ENCODE peak calls at places on chromosomes 12 and 14, in ten cellular contexts. One of them, this sample, is unnamed.

GRCh38 chr12:68259318-68259940 is 6.0 kb upstream of the IL22 start:
- ATAC-seq in CD8-positive, alpha-beta T cell: peak; percentile 29
- ATAC-seq in memory B cell: no peak
- ATAC-seq in upper lobe of left lung: no peak
- ATAC-seq in T-cell: no peak
- ATAC-seq in K562: no peak
- ATAC-seq in PC-3: peak; percentile 96
- ATAC-seq in left cardiac atrium: peak; percentile 78
- ATAC-seq in foreskin keratinocyte: peak; percentile 99
- ATAC-seq in RWPE2: peak; percentile 98
- ATAC-seq in this sample: peak; percentile 95

GRCh38 chr12:130029151-130029550 is 125.3 kb upstream of the TMEM132D start:
- ATAC-seq in RWPE2: no peak
- ATAC-seq in left cardiac atrium: no peak
- ATAC-seq in CD8-positive, alpha-beta T cell: no peak
- ATAC-seq in T-cell: no peak
- ATAC-seq in K562: no peak
- ATAC-seq in upper lobe of left lung: no peak
- ATAC-seq in PC-3: no peak
- ATAC-seq in foreskin keratinocyte: no peak
- ATAC-seq in memory B cell: no peak
- ATAC-seq in this sample: no peak

GRCh38 chr12:52543985-52544888 is 8.7 kb downstream of the KRT71 start:
- ATAC-seq in T-cell: no peak
- ATAC-seq in K562: peak; percentile 76
- ATAC-seq in PC-3: no peak
- ATAC-seq in memory B cell: no peak
- ATAC-seq in left cardiac atrium: peak; percentile 68
- ATAC-seq in RWPE2: no peak
- ATAC-seq in foreskin keratinocyte: peak; percentile 61
- ATAC-seq in upper lobe of left lung: no peak
- ATAC-seq in CD8-positive, alpha-beta T cell: no peak
- ATAC-seq in this sample: peak; percentile 58

GRCh38 chr12:72738811-72739210 is 466.6 kb downstream of the TRHDE start:
- ATAC-seq in K562: no peak
- ATAC-seq in RWPE2: no peak
- ATAC-seq in T-cell: no peak
- ATAC-seq in memory B cell: no peak
- ATAC-seq in foreskin keratinocyte: no peak
- ATAC-seq in left cardiac atrium: peak; percentile 31
- ATAC-seq in CD8-positive, alpha-beta T cell: no peak
- ATAC-seq in upper lobe of left lung: peak; percentile 34
- ATAC-seq in PC-3: no peak
- ATAC-seq in this sample: no peak

GRCh38 chr12:4282103-4282891 is 8.7 kb downstream of the CCND2 start:
- ATAC-seq in left cardiac atrium: no peak
- ATAC-seq in upper lobe of left lung: no peak
- ATAC-seq in foreskin keratinocyte: no peak
- ATAC-seq in memory B cell: no peak
- ATAC-seq in T-cell: no peak
- ATAC-seq in K562: no peak
- ATAC-seq in CD8-positive, alpha-beta T cell: no peak
- ATAC-seq in PC-3: no peak
- ATAC-seq in RWPE2: no peak
- ATAC-seq in this sample: no peak

GRCh38 chr14:36656769-36657408 is 4.8 kb upstream of the PAX9 start:
- ATAC-seq in upper lobe of left lung: no peak
- ATAC-seq in T-cell: no peak
- ATAC-seq in foreskin keratinocyte: no peak
- ATAC-seq in CD8-positive, alpha-beta T cell: no peak
- ATAC-seq in memory B cell: no peak
- ATAC-seq in K562: no peak
- ATAC-seq in left cardiac atrium: no peak
- ATAC-seq in RWPE2: no peak
- ATAC-seq in PC-3: no peak
- ATAC-seq in this sample: no peak

GRCh38 chr14:28375295-28375694 is 391.3 kb upstream of the FOXG1 start:
- ATAC-seq in foreskin keratinocyte: peak; percentile 67
- ATAC-seq in PC-3: peak; percentile 59
- ATAC-seq in CD8-positive, alpha-beta T cell: no peak
- ATAC-seq in RWPE2: peak; percentile 44
- ATAC-seq in upper lobe of left lung: no peak
- ATAC-seq in K562: no peak
- ATAC-seq in memory B cell: no peak
- ATAC-seq in T-cell: no peak
- ATAC-seq in left cardiac atrium: no peak
- ATAC-seq in this sample: no peak

GRCh38 chr14:69263364-69263763 is 3.4 kb downstream of the GALNT16 start:
- ATAC-seq in CD8-positive, alpha-beta T cell: no peak
- ATAC-seq in PC-3: peak; percentile 48
- ATAC-seq in RWPE2: peak; percentile 30
- ATAC-seq in upper lobe of left lung: peak; percentile 76
- ATAC-seq in left cardiac atrium: peak; percentile 59
- ATAC-seq in foreskin keratinocyte: peak; percentile 37
- ATAC-seq in memory B cell: peak; percentile 12
- ATAC-seq in T-cell: no peak
- ATAC-seq in K562: no peak
- ATAC-seq in this sample: no peak

GRCh38 chr14:49972840-49973239 is 80.0 kb downstream of the ARF6 start:
- ATAC-seq in CD8-positive, alpha-beta T cell: peak; percentile 42
- ATAC-seq in upper lobe of left lung: peak; percentile 82
- ATAC-seq in foreskin keratinocyte: peak; percentile 89
- ATAC-seq in PC-3: peak; percentile 80
- ATAC-seq in RWPE2: peak; percentile 90
- ATAC-seq in K562: peak; percentile 17
- ATAC-seq in T-cell: peak; percentile 47
- ATAC-seq in memory B cell: no peak
- ATAC-seq in left cardiac atrium: peak; percentile 82
- ATAC-seq in this sample: peak; percentile 75

GRCh38 chr14:60631842-60632241 is 17.4 kb downstream of the SIX1 start:
- ATAC-seq in foreskin keratinocyte: no peak
- ATAC-seq in K562: no peak
- ATAC-seq in PC-3: no peak
- ATAC-seq in upper lobe of left lung: no peak
- ATAC-seq in RWPE2: no peak
- ATAC-seq in CD8-positive, alpha-beta T cell: no peak
- ATAC-seq in left cardiac atrium: no peak
- ATAC-seq in memory B cell: no peak
- ATAC-seq in T-cell: no peak
- ATAC-seq in this sample: no peak

GRCh38 chr12:58249610-58250009 is 308.2 kb downstream of the ATP23 start:
- ATAC-seq in foreskin keratinocyte: no peak
- ATAC-seq in left cardiac atrium: no peak
- ATAC-seq in K562: no peak
- ATAC-seq in RWPE2: no peak
- ATAC-seq in T-cell: no peak
- ATAC-seq in CD8-positive, alpha-beta T cell: no peak
- ATAC-seq in PC-3: no peak
- ATAC-seq in memory B cell: no peak
- ATAC-seq in upper lobe of left lung: no peak
- ATAC-seq in this sample: no peak

GRCh38 chr14:100330007-100330344 is 6.8 kb downstream of the SLC25A47 start:
- ATAC-seq in PC-3: no peak
- ATAC-seq in foreskin keratinocyte: no peak
- ATAC-seq in K562: no peak
- ATAC-seq in upper lobe of left lung: no peak
- ATAC-seq in memory B cell: no peak
- ATAC-seq in left cardiac atrium: no peak
- ATAC-seq in T-cell: no peak
- ATAC-seq in CD8-positive, alpha-beta T cell: no peak
- ATAC-seq in RWPE2: no peak
- ATAC-seq in this sample: no peak

GRCh38 chr12:122850695-122851350 is 15.6 kb downstream of the HIP1R start:
- ATAC-seq in upper lobe of left lung: no peak
- ATAC-seq in foreskin keratinocyte: no peak
- ATAC-seq in left cardiac atrium: peak; percentile 35
- ATAC-seq in PC-3: no peak
- ATAC-seq in memory B cell: no peak
- ATAC-seq in K562: no peak
- ATAC-seq in RWPE2: no peak
- ATAC-seq in T-cell: no peak
- ATAC-seq in CD8-positive, alpha-beta T cell: no peak
- ATAC-seq in this sample: no peak

GRCh38 chr14:99248761-99249171 is 23.2 kb downstream of the BCL11B start:
- ATAC-seq in memory B cell: no peak
- ATAC-seq in RWPE2: no peak
- ATAC-seq in PC-3: no peak
- ATAC-seq in upper lobe of left lung: no peak
- ATAC-seq in left cardiac atrium: no peak
- ATAC-seq in CD8-positive, alpha-beta T cell: no peak
- ATAC-seq in T-cell: no peak
- ATAC-seq in K562: no peak
- ATAC-seq in foreskin keratinocyte: no peak
- ATAC-seq in this sample: no peak

GRCh38 chr12:1816730-1817094 is 3.7 kb upstream of the LRTM2 start:
- ATAC-seq in T-cell: no peak
- ATAC-seq in upper lobe of left lung: no peak
- ATAC-seq in memory B cell: no peak
- ATAC-seq in RWPE2: no peak
- ATAC-seq in foreskin keratinocyte: no peak
- ATAC-seq in K562: no peak
- ATAC-seq in CD8-positive, alpha-beta T cell: no peak
- ATAC-seq in left cardiac atrium: no peak
- ATAC-seq in PC-3: no peak
- ATAC-seq in this sample: no peak

GRCh38 chr12:93662961-93663728 is 14.0 kb upstream of the CRADD start:
- ATAC-seq in RWPE2: no peak
- ATAC-seq in upper lobe of left lung: no peak
- ATAC-seq in CD8-positive, alpha-beta T cell: no peak
- ATAC-seq in left cardiac atrium: no peak
- ATAC-seq in T-cell: no peak
- ATAC-seq in memory B cell: no peak
- ATAC-seq in K562: peak; percentile 43
- ATAC-seq in PC-3: peak; percentile 70
- ATAC-seq in foreskin keratinocyte: no peak
- ATAC-seq in this sample: no peak

This sample was measured in esophagus mucosa.